ENCODE peak calls at places on chromosomes 5 and 9, in six cellular contexts. K is A549, J is foreskin fibroblast, I is sigmoid colon, T is left ventricle myocardium inferior, Q is heart right ventricle. W is an unnamed sample.
A peak's percentile ranks its signal among the peaks of the same experiment; 100 is the strongest.

GRCh38 chr9:70013598-70014196 is 30.0 kb upstream of the MAMDC2 start:
- DNase-seq in K (no peak), J (peak; percentile 84), I (peak; percentile 82), T (no peak), Q (no peak), W (peak; percentile 71)

GRCh38 chr9:71393011-71393410 is 271.6 kb upstream of the TRPM3 start:
- DNase-seq in K (no peak), J (no peak), I (no peak), T (no peak), Q (no peak), W (no peak)

GRCh38 chr9:117679425-117679824 is 24.8 kb upstream of the TLR4 start:
- DNase-seq in K (no peak), J (no peak), I (no peak), T (no peak), Q (no peak), W (no peak)

GRCh38 chr9:127890053-127890452 is 9.3 kb downstream of the ST6GALNAC6 start:
- DNase-seq in K (no peak), J (no peak), I (no peak), T (no peak), Q (no peak), W (no peak)

GRCh38 chr5:59130441-59130840 is 547.6 kb downstream of the RAB3C start:
- DNase-seq in K (no peak), J (peak; percentile 56), I (no peak), T (no peak), Q (no peak), W (peak; percentile 30)

GRCh38 chr9:99778308-99778707 is 43.4 kb upstream of the NR4A3 start:
- DNase-seq in K (peak; percentile 20), J (peak; percentile 87), I (no peak), T (no peak), Q (no peak), W (peak; percentile 70)

GRCh38 chr9:119968837-119969707 is 599.8 kb upstream of the BRINP1 start:
- DNase-seq in K (peak; percentile 81), J (peak; percentile 80), I (peak; percentile 83), T (peak; percentile 67), Q (peak; percentile 73), W (peak; percentile 87)

GRCh38 chr5:87393331-87393730 is 19.4 kb downstream of the CCNH start:
- DNase-seq in K (no peak), J (peak; percentile 76), I (no peak), T (no peak), Q (no peak), W (peak; percentile 91)

GRCh38 chr5:136200761-136201160 is 7.8 kb upstream of the SMIM32 start:
- DNase-seq in K (no peak), J (no peak), I (no peak), T (no peak), Q (no peak), W (no peak)

GRCh38 chr5:39100851-39101396 is 26.7 kb upstream of the RICTOR start:
- DNase-seq in K (peak; percentile 93), J (peak; percentile 96), I (no peak), T (no peak), Q (no peak), W (peak; percentile 97)

GRCh38 chr5:152864993-152865392 is 459.9 kb upstream of the NMUR2 start:
- DNase-seq in K (no peak), J (no peak), I (no peak), T (no peak), Q (no peak), W (no peak)

GRCh38 chr5:59840200-59840601 is 53.3 kb downstream of the PDE4D start:
- DNase-seq in K (no peak), J (peak; percentile 73), I (no peak), T (no peak), Q (no peak), W (no peak)

GRCh38 chr5:172792693-172793570 is 21.9 kb upstream of the DUSP1 start:
- DNase-seq in K (no peak), J (no peak), I (no peak), T (no peak), Q (no peak), W (no peak)

GRCh38 chr5:132074772-132075718 is 1.5 kb downstream of the CSF2 start:
- DNase-seq in K (no peak), J (no peak), I (no peak), T (no peak), Q (no peak), W (no peak)

DNA sequence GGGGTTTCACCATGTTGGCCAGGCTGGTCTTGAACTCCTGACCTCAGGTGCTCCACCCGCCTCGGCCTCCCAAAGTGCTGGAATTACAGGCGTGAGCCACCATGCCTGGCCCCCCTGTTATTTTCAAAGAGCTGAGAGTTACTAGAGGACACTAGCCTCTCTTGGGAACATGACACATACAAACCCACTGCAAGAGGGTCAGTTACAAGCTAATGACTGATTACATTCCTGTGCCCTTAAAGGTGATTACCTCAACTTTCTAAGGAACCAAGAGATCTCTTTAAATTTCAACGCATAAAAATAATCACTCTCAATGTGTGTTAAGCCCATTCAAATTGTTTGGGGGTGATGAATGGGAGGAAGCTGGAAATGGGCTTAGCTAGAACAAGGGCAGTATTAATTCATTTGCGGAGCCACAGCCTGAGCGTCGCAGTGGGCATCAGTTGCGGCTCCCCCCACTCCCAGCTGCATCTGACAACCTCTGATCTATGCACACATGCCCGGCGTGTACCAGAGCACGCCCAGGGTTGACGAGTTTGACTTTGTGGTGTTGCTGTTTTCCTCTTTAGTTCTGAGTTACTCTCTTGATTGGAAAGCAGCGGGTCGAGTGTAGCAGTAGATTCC is 146.9 kb downstream of the GOLPH3 start:
- DNase-seq in K (no peak), J (no peak), I (no peak), T (no peak), Q (no peak), W (peak; percentile 29)
- H3K4me3 ChIP-seq in K (no peak overlapping the region), J (peak overlapping the region; percentile 35), I (no peak overlapping the region), T (peak overlapping the region; percentile 32), Q (no peak overlapping the region), W (peak overlapping the region; percentile 26)

GRCh38 chr5:146789712-146790660 is 88.6 kb downstream of the PPP2R2B start:
- DNase-seq in K (no peak), J (no peak), I (no peak), T (no peak), Q (no peak), W (no peak)
- TF ChIP-seq CTCF in K (no peak), J (no peak), I (no peak), T (no peak), Q (no peak), W (no peak)

GRCh38 chr9:88990721-88991065 is 575 bp upstream of the S1PR3 start:
- DNase-seq in K (peak; percentile 17), J (no peak), I (no peak), T (no peak), Q (peak; percentile 49), W (no peak)
- H3K4me3 ChIP-seq in K (peak overlapping the region; percentile 84), J (peak overlapping the region; percentile 100), I (peak overlapping the region; percentile 85), T (peak overlapping the region; percentile 86), Q (peak overlapping the region; percentile 64), W (peak overlapping the region; percentile 68)

GRCh38 chr9:16266648-16267276 is 603.7 kb downstream of the BNC2 start:
- DNase-seq in K (no peak), J (no peak), I (no peak), T (no peak), Q (no peak), W (no peak)
- TF ChIP-seq CTCF in K (peak; percentile 63), J (peak; percentile 44), I (no peak), T (peak; percentile 51), Q (peak; percentile 35), W (peak; percentile 54)

DNA sequence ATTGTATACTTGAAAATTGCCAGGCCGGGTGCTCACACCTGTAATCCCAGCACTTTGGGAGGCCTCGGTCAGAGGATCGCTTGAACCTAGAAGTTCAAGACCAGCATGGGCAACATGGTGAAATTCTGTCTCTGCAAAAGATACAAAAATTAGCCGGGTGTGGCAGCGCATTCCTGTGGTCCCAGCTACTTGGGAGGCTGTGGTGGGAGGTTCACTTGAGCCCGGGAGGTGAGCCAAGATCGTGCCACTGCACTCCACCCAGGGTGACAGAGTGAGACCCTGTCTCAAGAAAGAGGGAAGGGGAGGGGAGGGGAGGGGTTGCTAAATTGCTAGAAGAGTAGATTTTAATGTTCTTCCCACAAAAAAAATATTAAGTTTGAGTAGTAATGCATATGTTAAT is 53.2 kb downstream of the FNBP1 start:
- DNase-seq in K (no peak), J (peak; percentile 73), I (peak; percentile 47), T (no peak), Q (no peak), W (peak; percentile 84)
- H3K4me3 ChIP-seq in K (no peak overlapping the region), J (no peak overlapping the region), I (no peak overlapping the region), T (no peak overlapping the region), Q (no peak overlapping the region), W (no peak overlapping the region)

GRCh38 chr5:180860273-180860886 is 696 bp downstream of the ZFP62 start:
- DNase-seq in K (peak; percentile 62), J (peak; percentile 60), I (no peak), T (peak; percentile 26), Q (peak; percentile 25), W (peak; percentile 38)
- TF ChIP-seq CTCF in K (peak; percentile 51), J (peak; percentile 13), I (no peak), T (no peak), Q (peak; percentile 42), W (peak; percentile 39)

GRCh38 chr9:14434971-14435718 is 121.2 kb upstream of the NFIB start:
- DNase-seq in K (no peak), J (no peak), I (no peak), T (no peak), Q (no peak), W (no peak)

GRCh38 chr9:14437336-14438231 is 123.6 kb upstream of the NFIB start:
- DNase-seq in K (no peak), J (peak; percentile 14), I (no peak), T (no peak), Q (peak; percentile 23), W (no peak)

GRCh38 chr9:14435871-14436270 is 121.9 kb upstream of the NFIB start:
- DNase-seq in K (no peak), J (no peak), I (no peak), T (no peak), Q (no peak), W (no peak)

GRCh38 chr9:14433841-14434511 is 120.0 kb upstream of the NFIB start:
- DNase-seq in K (peak; percentile 15), J (peak; percentile 79), I (no peak), T (no peak), Q (peak; percentile 27), W (peak; percentile 63)

GRCh38 chr9:14433293-14433818 is 119.4 kb upstream of the NFIB start:
- DNase-seq in K (no peak), J (peak; percentile 28), I (no peak), T (no peak), Q (no peak), W (no peak)
- H3K4me3 ChIP-seq in K (no peak overlapping the region), J (no peak overlapping the region), I (no peak overlapping the region), T (peak overlapping the region; percentile 3), Q (no peak overlapping the region), W (no peak overlapping the region)

GRCh38 chr5:157582731-157583580 is 7.4 kb upstream of the ADAM19 start:
- DNase-seq in K (no peak), J (no peak), I (no peak), T (no peak), Q (no peak), W (no peak)
- TF ChIP-seq CTCF in K (no peak), J (no peak), I (no peak), T (peak; percentile 28), Q (peak; percentile 31), W (no peak)

DNA sequence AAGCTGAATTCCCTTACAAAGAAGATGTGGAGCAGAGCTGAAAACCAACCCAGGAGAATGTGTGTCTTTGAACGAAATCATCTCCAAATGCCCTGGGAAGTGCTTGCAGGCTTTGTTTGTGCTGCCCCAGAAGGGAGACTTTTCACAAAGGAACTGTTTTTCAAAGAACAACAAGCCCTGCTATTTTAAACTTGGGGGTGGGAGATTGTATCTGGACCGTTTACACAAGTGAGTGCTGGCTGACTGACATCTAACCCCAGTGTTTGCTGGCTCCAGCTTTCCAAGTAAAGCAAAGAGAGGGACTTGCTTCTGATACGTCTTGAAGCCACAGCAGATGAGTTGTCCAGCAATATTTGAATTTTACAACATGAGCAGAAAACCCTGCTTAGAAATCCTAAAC is 1.6 kb downstream of the ADAMTS12 start:
- DNase-seq in K (no peak), J (peak; percentile 42), I (no peak), T (no peak), Q (no peak), W (no peak)
- H3K4me3 ChIP-seq in K (peak overlapping the region; percentile 50), J (peak overlapping the region; percentile 80), I (peak overlapping the region; percentile 57), T (peak overlapping the region; percentile 66), Q (peak overlapping the region; percentile 53), W (peak overlapping the region; percentile 71)